ENCODE peak calls at places on chromosomes 2 and 18, in ten cellular contexts. O, T, Z, Q, I, S, W, K, P and D are unnamed samples.

GRCh38 chr2:239072786-239073185 is 224.9 kb downstream of the TWIST2 start:
- DNase-seq in O (no peak), K (no peak), S (no peak), T (no peak), Z (no peak), W (no peak), P (no peak), I (no peak), Q (no peak), D (no peak)

GRCh38 chr2:171564463-171564862 is 42.2 kb downstream of the CYBRD1 start:
- DNase-seq in Q (no peak), P (no peak), T (no peak), I (no peak), S (no peak), W (no peak), Z (peak; percentile 32), O (no peak), K (no peak), D (no peak)

GRCh38 chr2:118853647-118854367 is 6.4 kb upstream of the EN1 start:
- DNase-seq in Z (no peak), W (no peak), I (no peak), P (no peak), S (no peak), T (no peak), O (no peak), K (no peak), Q (no peak), D (no peak)

GRCh38 chr2:115160523-115161521 is 718.4 kb downstream of the DPP10 start:
- DNase-seq in Q (peak; percentile 43), I (peak; percentile 36), K (no peak), P (no peak), S (no peak), Z (no peak), O (no peak), T (peak; percentile 80), W (no peak), D (no peak)

GRCh38 chr2:229169751-229170150 is 101.3 kb downstream of the PID1 start:
- DNase-seq in P (no peak), Z (no peak), W (no peak), Q (no peak), K (peak; percentile 19), T (no peak), S (no peak), I (no peak), O (no peak), D (no peak)

GRCh38 chr2:135904590-135904989 is 28.3 kb upstream of the MCM6 start:
- DNase-seq in Q (no peak), P (no peak), Z (peak; percentile 52), S (no peak), T (no peak), O (no peak), K (peak; percentile 70), W (no peak), I (no peak), D (peak; percentile 27)

GRCh38 chr2:10486601-10487079 is 38.5 kb upstream of the ODC1 start:
- DNase-seq in P (no peak), K (no peak), I (no peak), W (no peak), S (no peak), T (peak; percentile 32), Q (no peak), O (no peak), Z (no peak), D (no peak)

GRCh38 chr2:153519260-153519875 is 40.8 kb upstream of the RPRM start:
- DNase-seq in T (peak; percentile 68), K (peak; percentile 63), I (peak; percentile 20), W (no peak), Q (peak; percentile 24), P (peak; percentile 34), Z (peak; percentile 48), O (peak; percentile 54), S (peak; percentile 18), D (peak; percentile 25)

GRCh38 chr18:70385474-70385873 is 96.6 kb downstream of the SOCS6 start:
- DNase-seq in W (no peak), S (no peak), K (no peak), Q (no peak), O (no peak), I (no peak), P (no peak), Z (peak; percentile 28), T (no peak), D (no peak)

GRCh38 chr2:219285894-219286425 is 6.8 kb downstream of the DNAJB2 start:
- DNase-seq in Z (peak; percentile 58), I (peak; percentile 55), T (no peak), Q (no peak), P (no peak), K (peak; percentile 72), W (no peak), S (no peak), O (no peak), D (no peak)

GRCh38 chr2:68753318-68753717 is 18.7 kb downstream of the ARHGAP25 start:
- DNase-seq in K (no peak), T (no peak), S (no peak), O (no peak), P (no peak), Z (no peak), I (no peak), Q (no peak), W (no peak), D (no peak)

GRCh38 chr2:68832161-68832869 is 38.9 kb downstream of the BMP10 start:
- DNase-seq in Q (no peak), P (peak; percentile 4), S (peak; percentile 9), O (peak; percentile 20), T (no peak), Z (peak; percentile 74), I (peak; percentile 42), W (no peak), K (peak; percentile 81), D (peak; percentile 51)

GRCh38 chr2:176647325-176648155 is 378.3 kb downstream of the MTX2 start:
- DNase-seq in W (no peak), P (no peak), O (no peak), I (no peak), S (no peak), T (no peak), Z (no peak), Q (peak; percentile 83), K (no peak), D (no peak)

GRCh38 chr2:73468376-73468775 is 82.7 kb downstream of the ALMS1 start:
- DNase-seq in Z (no peak), K (no peak), I (no peak), O (no peak), S (no peak), P (no peak), W (no peak), Q (no peak), T (no peak), D (no peak)

GRCh38 chr2:240586919-240587800 is 626 bp downstream of the CAPN10 start:
- DNase-seq in P (no peak), W (peak; percentile 44), I (no peak), K (peak; percentile 18), T (peak; percentile 33), O (peak; percentile 36), Q (peak; percentile 48), S (peak; percentile 59), Z (peak; percentile 26), D (no peak)

GRCh38 chr2:127355407-127356008 is 32.3 kb downstream of the MAP3K2 start:
- DNase-seq in T (no peak), K (no peak), Z (peak; percentile 21), Q (no peak), P (peak; percentile 42), I (no peak), S (peak; percentile 38), O (no peak), W (peak; percentile 9), D (peak; percentile 7)

GRCh38 chr2:186968277-186968676 is 119.3 kb upstream of the ZSWIM2 start:
- DNase-seq in S (no peak), T (no peak), O (no peak), K (no peak), I (no peak), P (no peak), W (no peak), Q (no peak), Z (no peak), D (no peak)

GRCh38 chr2:27954771-27955384 is 64.3 kb downstream of the BABAM2 start:
- DNase-seq in K (peak; percentile 99), I (no peak), S (peak; percentile 11), T (no peak), P (no peak), O (peak; percentile 33), Q (no peak), Z (peak; percentile 98), W (no peak), D (peak; percentile 99)

GRCh38 chr18:67400502-67401117 is 115.9 kb downstream of the DSEL start:
- DNase-seq in Q (no peak), P (no peak), W (no peak), Z (peak; percentile 55), O (no peak), K (peak; percentile 52), I (no peak), T (no peak), S (no peak), D (peak; percentile 19)

GRCh38 chr2:21422050-21422449 is 298.3 kb downstream of the TDRD15 start:
- DNase-seq in T (peak; percentile 66), O (peak; percentile 7), Q (no peak), Z (peak; percentile 21), K (no peak), I (no peak), W (no peak), P (no peak), S (no peak), D (no peak)

GRCh38 chr2:181307203-181307991 is 149.8 kb upstream of the ITGA4 start:
- DNase-seq in Z (no peak), S (no peak), P (no peak), T (no peak), Q (no peak), I (no peak), O (no peak), K (no peak), W (no peak), D (no peak)

GRCh38 chr2:233556756-233557736 is 9.5 kb downstream of the USP40 start:
- DNase-seq in P (no peak), Q (no peak), W (no peak), S (no peak), I (no peak), Z (peak; percentile 92), K (peak; percentile 61), T (no peak), O (no peak), D (peak; percentile 79)

GRCh38 chr2:64651590-64651989 is 2.1 kb downstream of the SERTAD2 start:
- DNase-seq in S (no peak), P (no peak), I (no peak), O (no peak), W (no peak), Z (no peak), Q (no peak), K (no peak), T (no peak), D (no peak)

GRCh38 chr2:110816404-110817365 is 84.3 kb downstream of the ACOXL start:
- DNase-seq in P (no peak), K (no peak), T (no peak), Q (no peak), O (no peak), I (no peak), S (no peak), Z (no peak), W (no peak), D (no peak)

GRCh38 chr2:184945306-184945705 is 347.0 kb downstream of the ZNF804A start:
- DNase-seq in W (no peak), O (no peak), Q (no peak), T (no peak), I (no peak), P (no peak), S (no peak), Z (no peak), K (no peak), D (no peak)

GRCh38 chr2:112144966-112145365 is 6.8 kb downstream of the FBLN7 start:
- DNase-seq in S (no peak), K (no peak), W (no peak), Q (no peak), Z (peak; percentile 21), T (no peak), O (no peak), P (no peak), I (no peak), D (no peak)

GRCh38 chr2:219206442-219207253 is at the start of gene ZFAND2B:
- DNase-seq in K (peak; percentile 95), O (peak; percentile 95), P (peak; percentile 96), S (peak; percentile 98), I (peak; percentile 91), T (peak; percentile 91), Z (peak; percentile 93), Q (peak; percentile 80), W (peak; percentile 95), D (peak; percentile 90)

GRCh38 chr2:173205375-173205774 is 129.7 kb downstream of the MAP3K20 start:
- DNase-seq in S (no peak), K (peak; percentile 97), Z (peak; percentile 22), O (no peak), I (no peak), Q (no peak), T (no peak), P (no peak), W (no peak), D (no peak)